ENCODE peak calls at places on chromosomes 5 and 9, in five cellular contexts. One of them, this sample, is unnamed.

GRCh38 chr9:37996812-37997202 is 72.2 kb downstream of the SHB start:
- DNase-seq in sciatic nerve: no peak
- DNase-seq in stimulated activated CD4-positive, alpha-beta T cell treated with anti-CD3 and anti-CD28 coated beads, Interleukin-1b, Interleukin-23, amount 100 ng/mL, for 48 hours: no peak
- DNase-seq in NCI-H1105: no peak
- DNase-seq in immature natural killer cell: no peak
- DNase-seq in this sample: no peak

GRCh38 chr9:98860871-98861293 is 53.4 kb downstream of the GALNT12 start:
- DNase-seq in immature natural killer cell: no peak
- DNase-seq in sciatic nerve: peak; percentile 75
- DNase-seq in stimulated activated CD4-positive, alpha-beta T cell treated with anti-CD3 and anti-CD28 coated beads, Interleukin-1b, Interleukin-23, amount 100 ng/mL, for 48 hours: no peak
- DNase-seq in NCI-H1105: no peak
- DNase-seq in this sample: no peak

GRCh38 chr9:89945133-89945532 is 340.3 kb downstream of the GADD45G start:
- DNase-seq in immature natural killer cell: no peak
- DNase-seq in NCI-H1105: no peak
- DNase-seq in sciatic nerve: no peak
- DNase-seq in stimulated activated CD4-positive, alpha-beta T cell treated with anti-CD3 and anti-CD28 coated beads, Interleukin-1b, Interleukin-23, amount 100 ng/mL, for 48 hours: no peak
- DNase-seq in this sample: no peak

GRCh38 chr5:50535393-50535792 is 94.3 kb upstream of the EMB start:
- DNase-seq in immature natural killer cell: no peak
- DNase-seq in sciatic nerve: no peak
- DNase-seq in NCI-H1105: no peak
- DNase-seq in stimulated activated CD4-positive, alpha-beta T cell treated with anti-CD3 and anti-CD28 coated beads, Interleukin-1b, Interleukin-23, amount 100 ng/mL, for 48 hours: no peak
- DNase-seq in this sample: peak; percentile 44

GRCh38 chr5:88729476-88730182 is 153.4 kb downstream of the MEF2C start:
- DNase-seq in immature natural killer cell: peak; percentile 60
- DNase-seq in stimulated activated CD4-positive, alpha-beta T cell treated with anti-CD3 and anti-CD28 coated beads, Interleukin-1b, Interleukin-23, amount 100 ng/mL, for 48 hours: peak; percentile 49
- DNase-seq in sciatic nerve: peak; percentile 73
- DNase-seq in NCI-H1105: peak; percentile 58
- DNase-seq in this sample: no peak

GRCh38 chr5:155983954-155984353 is 343.0 kb upstream of the SGCD start:
- DNase-seq in NCI-H1105: no peak
- DNase-seq in stimulated activated CD4-positive, alpha-beta T cell treated with anti-CD3 and anti-CD28 coated beads, Interleukin-1b, Interleukin-23, amount 100 ng/mL, for 48 hours: no peak
- DNase-seq in immature natural killer cell: no peak
- DNase-seq in sciatic nerve: no peak
- DNase-seq in this sample: no peak

GRCh38 chr5:36689225-36689624 is 82.8 kb downstream of the SLC1A3 start:
- DNase-seq in immature natural killer cell: no peak
- DNase-seq in sciatic nerve: no peak
- DNase-seq in NCI-H1105: no peak
- DNase-seq in stimulated activated CD4-positive, alpha-beta T cell treated with anti-CD3 and anti-CD28 coated beads, Interleukin-1b, Interleukin-23, amount 100 ng/mL, for 48 hours: no peak
- DNase-seq in this sample: no peak

GRCh38 chr9:131709741-131710499 is 30.0 kb downstream of the RAPGEF1 start:
- DNase-seq in NCI-H1105: no peak
- DNase-seq in sciatic nerve: no peak
- DNase-seq in immature natural killer cell: peak; percentile 39
- DNase-seq in stimulated activated CD4-positive, alpha-beta T cell treated with anti-CD3 and anti-CD28 coated beads, Interleukin-1b, Interleukin-23, amount 100 ng/mL, for 48 hours: peak; percentile 51
- DNase-seq in this sample: no peak

GRCh38 chr5:159704160-159704559 is 212.1 kb upstream of the ADRA1B start:
- DNase-seq in immature natural killer cell: no peak
- DNase-seq in stimulated activated CD4-positive, alpha-beta T cell treated with anti-CD3 and anti-CD28 coated beads, Interleukin-1b, Interleukin-23, amount 100 ng/mL, for 48 hours: no peak
- DNase-seq in sciatic nerve: no peak
- DNase-seq in NCI-H1105: no peak
- DNase-seq in this sample: no peak

GRCh38 chr5:35651002-35651756 is 33.5 kb downstream of the SPEF2 start:
- DNase-seq in sciatic nerve: no peak
- DNase-seq in NCI-H1105: no peak
- DNase-seq in immature natural killer cell: peak; percentile 52
- DNase-seq in stimulated activated CD4-positive, alpha-beta T cell treated with anti-CD3 and anti-CD28 coated beads, Interleukin-1b, Interleukin-23, amount 100 ng/mL, for 48 hours: peak; percentile 55
- DNase-seq in this sample: no peak

GRCh38 chr5:28344803-28345433 is 1306.5 kb upstream of the CDH9 start:
- DNase-seq in NCI-H1105: no peak
- DNase-seq in sciatic nerve: no peak
- DNase-seq in immature natural killer cell: no peak
- DNase-seq in stimulated activated CD4-positive, alpha-beta T cell treated with anti-CD3 and anti-CD28 coated beads, Interleukin-1b, Interleukin-23, amount 100 ng/mL, for 48 hours: no peak
- DNase-seq in this sample: no peak

GRCh38 chr9:912776-913175 is 63.7 kb upstream of the DMRT3 start:
- DNase-seq in NCI-H1105: no peak
- DNase-seq in immature natural killer cell: no peak
- DNase-seq in sciatic nerve: no peak
- DNase-seq in stimulated activated CD4-positive, alpha-beta T cell treated with anti-CD3 and anti-CD28 coated beads, Interleukin-1b, Interleukin-23, amount 100 ng/mL, for 48 hours: no peak
- DNase-seq in this sample: no peak

GRCh38 chr9:18632624-18633407 is 158.9 kb downstream of the ADAMTSL1 start:
- DNase-seq in immature natural killer cell: no peak
- DNase-seq in NCI-H1105: no peak
- DNase-seq in stimulated activated CD4-positive, alpha-beta T cell treated with anti-CD3 and anti-CD28 coated beads, Interleukin-1b, Interleukin-23, amount 100 ng/mL, for 48 hours: no peak
- DNase-seq in sciatic nerve: no peak
- DNase-seq in this sample: no peak

GRCh38 chr5:72955143-72955767 is 586 bp upstream of the FCHO2 start:
- DNase-seq in NCI-H1105: no peak
- DNase-seq in immature natural killer cell: no peak
- DNase-seq in stimulated activated CD4-positive, alpha-beta T cell treated with anti-CD3 and anti-CD28 coated beads, Interleukin-1b, Interleukin-23, amount 100 ng/mL, for 48 hours: no peak
- DNase-seq in sciatic nerve: peak; percentile 89
- DNase-seq in this sample: no peak

GRCh38 chr5:74309050-74309449 is 331.5 kb downstream of the ENC1 start:
- DNase-seq in immature natural killer cell: no peak
- DNase-seq in stimulated activated CD4-positive, alpha-beta T cell treated with anti-CD3 and anti-CD28 coated beads, Interleukin-1b, Interleukin-23, amount 100 ng/mL, for 48 hours: no peak
- DNase-seq in NCI-H1105: no peak
- DNase-seq in sciatic nerve: no peak
- DNase-seq in this sample: no peak

GRCh38 chr9:123329329-123329955 is 26.6 kb upstream of the CRB2 start:
- DNase-seq in stimulated activated CD4-positive, alpha-beta T cell treated with anti-CD3 and anti-CD28 coated beads, Interleukin-1b, Interleukin-23, amount 100 ng/mL, for 48 hours: no peak
- DNase-seq in NCI-H1105: no peak
- DNase-seq in immature natural killer cell: no peak
- DNase-seq in sciatic nerve: no peak
- DNase-seq in this sample: no peak

GRCh38 chr9:129602598-129603415 is 18.1 kb downstream of the C9orf50 start:
- DNase-seq in stimulated activated CD4-positive, alpha-beta T cell treated with anti-CD3 and anti-CD28 coated beads, Interleukin-1b, Interleukin-23, amount 100 ng/mL, for 48 hours: no peak
- DNase-seq in NCI-H1105: no peak
- DNase-seq in immature natural killer cell: no peak
- DNase-seq in sciatic nerve: no peak
- DNase-seq in this sample: no peak

GRCh38 chr9:21110708-21111576 is 30.7 kb downstream of the IFNW1 start:
- DNase-seq in sciatic nerve: no peak
- DNase-seq in stimulated activated CD4-positive, alpha-beta T cell treated with anti-CD3 and anti-CD28 coated beads, Interleukin-1b, Interleukin-23, amount 100 ng/mL, for 48 hours: no peak
- DNase-seq in NCI-H1105: peak; percentile 17
- DNase-seq in immature natural killer cell: peak; percentile 64
- DNase-seq in this sample: no peak

GRCh38 chr9:87197349-87198130 is 250.2 kb upstream of the GAS1 start:
- DNase-seq in stimulated activated CD4-positive, alpha-beta T cell treated with anti-CD3 and anti-CD28 coated beads, Interleukin-1b, Interleukin-23, amount 100 ng/mL, for 48 hours: no peak
- DNase-seq in NCI-H1105: no peak
- DNase-seq in sciatic nerve: no peak
- DNase-seq in immature natural killer cell: no peak
- DNase-seq in this sample: no peak

GRCh38 chr9:127816728-127817127 is 14.0 kb downstream of the FPGS start:
- DNase-seq in sciatic nerve: no peak
- DNase-seq in NCI-H1105: no peak
- DNase-seq in immature natural killer cell: no peak
- DNase-seq in stimulated activated CD4-positive, alpha-beta T cell treated with anti-CD3 and anti-CD28 coated beads, Interleukin-1b, Interleukin-23, amount 100 ng/mL, for 48 hours: no peak
- DNase-seq in this sample: no peak

GRCh38 chr9:116274293-116274692 is 120.7 kb downstream of the PAPPA start:
- DNase-seq in NCI-H1105: no peak
- DNase-seq in sciatic nerve: no peak
- DNase-seq in immature natural killer cell: no peak
- DNase-seq in stimulated activated CD4-positive, alpha-beta T cell treated with anti-CD3 and anti-CD28 coated beads, Interleukin-1b, Interleukin-23, amount 100 ng/mL, for 48 hours: no peak
- DNase-seq in this sample: no peak

GRCh38 chr5:160009591-160009989 is 651 bp downstream of the TTC1 start:
- DNase-seq in stimulated activated CD4-positive, alpha-beta T cell treated with anti-CD3 and anti-CD28 coated beads, Interleukin-1b, Interleukin-23, amount 100 ng/mL, for 48 hours: no peak
- DNase-seq in NCI-H1105: no peak
- DNase-seq in sciatic nerve: no peak
- DNase-seq in immature natural killer cell: no peak
- DNase-seq in this sample: no peak

GRCh38 chr5:58088941-58089340 is 370.9 kb downstream of the PLK2 start:
- DNase-seq in NCI-H1105: no peak
- DNase-seq in immature natural killer cell: no peak
- DNase-seq in stimulated activated CD4-positive, alpha-beta T cell treated with anti-CD3 and anti-CD28 coated beads, Interleukin-1b, Interleukin-23, amount 100 ng/mL, for 48 hours: no peak
- DNase-seq in sciatic nerve: no peak
- DNase-seq in this sample: no peak

GRCh38 chr5:2908086-2908485 is 156.6 kb upstream of the IRX2 start:
- DNase-seq in sciatic nerve: no peak
- DNase-seq in stimulated activated CD4-positive, alpha-beta T cell treated with anti-CD3 and anti-CD28 coated beads, Interleukin-1b, Interleukin-23, amount 100 ng/mL, for 48 hours: no peak
- DNase-seq in immature natural killer cell: no peak
- DNase-seq in NCI-H1105: no peak
- DNase-seq in this sample: no peak

GRCh38 chr5:68946728-68947127 is 147.1 kb upstream of the SLC30A5 start:
- DNase-seq in stimulated activated CD4-positive, alpha-beta T cell treated with anti-CD3 and anti-CD28 coated beads, Interleukin-1b, Interleukin-23, amount 100 ng/mL, for 48 hours: no peak
- DNase-seq in immature natural killer cell: no peak
- DNase-seq in NCI-H1105: no peak
- DNase-seq in sciatic nerve: no peak
- DNase-seq in this sample: no peak

GRCh38 chr5:173868096-173868879 is 19.9 kb upstream of the CPEB4 start:
- DNase-seq in NCI-H1105: no peak
- DNase-seq in stimulated activated CD4-positive, alpha-beta T cell treated with anti-CD3 and anti-CD28 coated beads, Interleukin-1b, Interleukin-23, amount 100 ng/mL, for 48 hours: no peak
- DNase-seq in sciatic nerve: no peak
- DNase-seq in immature natural killer cell: no peak
- DNase-seq in this sample: no peak

GRCh38 chr5:14286574-14287399 is 143.6 kb downstream of the TRIO start:
- DNase-seq in immature natural killer cell: no peak
- DNase-seq in NCI-H1105: no peak
- DNase-seq in stimulated activated CD4-positive, alpha-beta T cell treated with anti-CD3 and anti-CD28 coated beads, Interleukin-1b, Interleukin-23, amount 100 ng/mL, for 48 hours: no peak
- DNase-seq in sciatic nerve: no peak
- DNase-seq in this sample: no peak

GRCh38 chr5:140317859-140318258 is 15.0 kb upstream of the PFDN1 start:
- DNase-seq in NCI-H1105: no peak
- DNase-seq in stimulated activated CD4-positive, alpha-beta T cell treated with anti-CD3 and anti-CD28 coated beads, Interleukin-1b, Interleukin-23, amount 100 ng/mL, for 48 hours: no peak
- DNase-seq in sciatic nerve: no peak
- DNase-seq in immature natural killer cell: no peak
- DNase-seq in this sample: no peak

GRCh38 chr5:94906750-94907149 is 288.3 kb downstream of the SLF1 start:
- DNase-seq in stimulated activated CD4-positive, alpha-beta T cell treated with anti-CD3 and anti-CD28 coated beads, Interleukin-1b, Interleukin-23, amount 100 ng/mL, for 48 hours: no peak
- DNase-seq in NCI-H1105: no peak
- DNase-seq in sciatic nerve: no peak
- DNase-seq in immature natural killer cell: no peak
- DNase-seq in this sample: no peak

GRCh38 chr5:21685536-21685935 is 1167.6 kb downstream of the CDH12 start:
- DNase-seq in sciatic nerve: no peak
- DNase-seq in immature natural killer cell: no peak
- DNase-seq in stimulated activated CD4-positive, alpha-beta T cell treated with anti-CD3 and anti-CD28 coated beads, Interleukin-1b, Interleukin-23, amount 100 ng/mL, for 48 hours: no peak
- DNase-seq in NCI-H1105: no peak
- DNase-seq in this sample: no peak

GRCh38 chr5:94442971-94443370 is 175.4 kb downstream of the KIAA0825 start:
- DNase-seq in sciatic nerve: no peak
- DNase-seq in immature natural killer cell: no peak
- DNase-seq in stimulated activated CD4-positive, alpha-beta T cell treated with anti-CD3 and anti-CD28 coated beads, Interleukin-1b, Interleukin-23, amount 100 ng/mL, for 48 hours: no peak
- DNase-seq in NCI-H1105: no peak
- DNase-seq in this sample: no peak

This sample was measured in spleen.